ENCODE peak calls at places on chromosomes 13 and 19, in four cellular contexts. One of them, this sample, is unnamed.

GRCh38 chr19:17282488-17283256 is 971 bp downstream of the ANKLE1 start:
- DNase-seq in ascending aorta: no peak
- DNase-seq in colonic mucosa: peak
- DNase-seq in EH: peak
- DNase-seq in this sample: peak

GRCh38 chr13:106814389-106814903 is 246.5 kb upstream of the ARGLU1 start:
- DNase-seq in EH: no peak
- DNase-seq in ascending aorta: no peak
- DNase-seq in colonic mucosa: no peak
- DNase-seq in this sample: no peak

GRCh38 chr19:12484011-12484370 is 625 bp downstream of the ZNF709 start:
- DNase-seq in colonic mucosa: no peak
- DNase-seq in EH: no peak
- DNase-seq in ascending aorta: no peak
- DNase-seq in this sample: no peak

GRCh38 chr13:41513600-41513999 is 56.2 kb downstream of the RGCC start:
- DNase-seq in ascending aorta: no peak
- DNase-seq in EH: no peak
- DNase-seq in colonic mucosa: no peak
- DNase-seq in this sample: no peak

GRCh38 chr19:36604656-36605100 is 435 bp upstream of the ZNF382 start:
- DNase-seq in colonic mucosa: peak
- DNase-seq in ascending aorta: peak
- DNase-seq in EH: peak
- DNase-seq in this sample: no peak

GRCh38 chr13:43374621-43375020 is 351.2 kb downstream of the DNAJC15 start:
- DNase-seq in EH: peak
- DNase-seq in ascending aorta: no peak
- DNase-seq in colonic mucosa: no peak
- DNase-seq in this sample: no peak

GRCh38 chr13:113879506-113880360 is 15.9 kb upstream of the GAS6 start:
- DNase-seq in EH: no peak
- DNase-seq in ascending aorta: no peak
- DNase-seq in colonic mucosa: no peak
- DNase-seq in this sample: no peak

GRCh38 chr19:32438751-32439150 is 33.2 kb downstream of the DPY19L3 start:
- DNase-seq in colonic mucosa: no peak
- DNase-seq in ascending aorta: no peak
- DNase-seq in EH: no peak
- DNase-seq in this sample: no peak

GRCh38 chr13:101942038-101942437 is 459.8 kb downstream of the FGF14 start:
- DNase-seq in EH: peak
- DNase-seq in colonic mucosa: peak
- DNase-seq in ascending aorta: no peak
- DNase-seq in this sample: no peak

GRCh38 chr13:99628442-99628841 is 127.2 kb downstream of the TM9SF2 start:
- DNase-seq in colonic mucosa: no peak
- DNase-seq in ascending aorta: no peak
- DNase-seq in EH: no peak
- DNase-seq in this sample: no peak

GRCh38 chr13:109857803-109858202 is 71.4 kb upstream of the IRS2 start:
- DNase-seq in colonic mucosa: no peak
- DNase-seq in EH: no peak
- DNase-seq in ascending aorta: no peak
- DNase-seq in this sample: no peak

GRCh38 chr19:6412111-6412999 is 12.3 kb downstream of the KHSRP start:
- DNase-seq in ascending aorta: no peak
- DNase-seq in EH: peak
- DNase-seq in colonic mucosa: peak
- DNase-seq in this sample: no peak

GRCh38 chr19:4516939-4517300 is 1.4 kb downstream of the PLIN4 start:
- DNase-seq in ascending aorta: no peak
- DNase-seq in colonic mucosa: no peak
- DNase-seq in EH: no peak
- DNase-seq in this sample: no peak

GRCh38 chr13:96925869-96926628 is 68.2 kb downstream of the OXGR1 start:
- DNase-seq in EH: no peak
- DNase-seq in ascending aorta: no peak
- DNase-seq in colonic mucosa: peak
- DNase-seq in this sample: no peak

GRCh38 chr19:1466018-1466460 is 13.0 kb downstream of the C19orf25 start:
- DNase-seq in ascending aorta: no peak
- DNase-seq in EH: no peak
- DNase-seq in colonic mucosa: no peak
- DNase-seq in this sample: no peak

GRCh38 chr13:26184791-26185250 is 37.3 kb downstream of the RNF6 start:
- DNase-seq in ascending aorta: no peak
- DNase-seq in EH: peak
- DNase-seq in colonic mucosa: peak
- DNase-seq in this sample: no peak

GRCh38 chr13:37386276-37386675 is 212.3 kb downstream of the POSTN start:
- DNase-seq in EH: peak
- DNase-seq in colonic mucosa: no peak
- DNase-seq in ascending aorta: no peak
- DNase-seq in this sample: no peak

GRCh38 chr13:110070511-110071120 is 236.3 kb downstream of the COL4A1 start:
- DNase-seq in colonic mucosa: no peak
- DNase-seq in ascending aorta: no peak
- DNase-seq in EH: peak
- DNase-seq in this sample: no peak

GRCh38 chr19:948842-949496 is 23.1 kb downstream of the ARID3A start:
- DNase-seq in ascending aorta: no peak
- DNase-seq in EH: no peak
- DNase-seq in colonic mucosa: no peak
- DNase-seq in this sample: no peak